ENCODE peak calls at places on chromosomes 12 and 14, in ten cellular contexts. One of them, this sample, is unnamed.
A peak's percentile ranks its signal among the peaks of the same experiment; 100 is the strongest.

GRCh38 chr12:82687020-82687951 is 580 bp downstream of the TMTC2 start:
- DNase-seq in transverse colon: peak; percentile 80
- DNase-seq in SK-N-SH: no peak
- DNase-seq in stomach: peak; percentile 83
- DNase-seq in HCT116: peak; percentile 35
- DNase-seq in upper lobe of left lung: peak; percentile 71
- DNase-seq in K562: peak; percentile 7
- DNase-seq in GM12878: no peak
- DNase-seq in Panc1: no peak
- DNase-seq in GM12891: peak; percentile 35
- DNase-seq in this sample: peak; percentile 39

GRCh38 chr12:1184402-1184801 is 193.4 kb downstream of the ERC1 start:
- DNase-seq in K562: no peak
- DNase-seq in stomach: no peak
- DNase-seq in upper lobe of left lung: no peak
- DNase-seq in Panc1: no peak
- DNase-seq in GM12878: no peak
- DNase-seq in HCT116: no peak
- DNase-seq in transverse colon: no peak
- DNase-seq in SK-N-SH: no peak
- DNase-seq in GM12891: no peak
- DNase-seq in this sample: no peak

GRCh38 chr14:24481622-24482324 is 26.3 kb downstream of the CMA1 start:
- DNase-seq in K562: peak; percentile 58
- DNase-seq in HCT116: peak; percentile 44
- DNase-seq in GM12891: peak; percentile 70
- DNase-seq in SK-N-SH: peak; percentile 77
- DNase-seq in Panc1: peak; percentile 8
- DNase-seq in GM12878: peak; percentile 17
- DNase-seq in stomach: peak; percentile 27
- DNase-seq in upper lobe of left lung: peak; percentile 27
- DNase-seq in transverse colon: peak; percentile 56
- DNase-seq in this sample: peak; percentile 45

GRCh38 chr14:36580856-36581831 is 1.3 kb downstream of the NKX2-8 start:
- DNase-seq in GM12891: no peak
- DNase-seq in stomach: no peak
- DNase-seq in SK-N-SH: peak; percentile 43
- DNase-seq in transverse colon: no peak
- DNase-seq in Panc1: no peak
- DNase-seq in HCT116: no peak
- DNase-seq in upper lobe of left lung: peak; percentile 29
- DNase-seq in GM12878: no peak
- DNase-seq in K562: no peak
- DNase-seq in this sample: no peak

GRCh38 chr14:93012516-93013367 is 89.8 kb downstream of the CHGA start:
- DNase-seq in GM12891: no peak
- DNase-seq in SK-N-SH: no peak
- DNase-seq in HCT116: no peak
- DNase-seq in K562: no peak
- DNase-seq in upper lobe of left lung: no peak
- DNase-seq in Panc1: no peak
- DNase-seq in GM12878: no peak
- DNase-seq in stomach: no peak
- DNase-seq in transverse colon: no peak
- DNase-seq in this sample: no peak

GRCh38 chr12:115457798-115458197 is 773.8 kb upstream of the TBX3 start:
- DNase-seq in transverse colon: no peak
- DNase-seq in Panc1: no peak
- DNase-seq in stomach: no peak
- DNase-seq in GM12891: no peak
- DNase-seq in SK-N-SH: no peak
- DNase-seq in GM12878: no peak
- DNase-seq in upper lobe of left lung: no peak
- DNase-seq in HCT116: no peak
- DNase-seq in K562: no peak
- DNase-seq in this sample: no peak

GRCh38 chr12:5599378-5599777 is 167.5 kb downstream of the NTF3 start:
- DNase-seq in K562: no peak
- DNase-seq in transverse colon: no peak
- DNase-seq in GM12891: no peak
- DNase-seq in Panc1: no peak
- DNase-seq in SK-N-SH: no peak
- DNase-seq in HCT116: no peak
- DNase-seq in stomach: no peak
- DNase-seq in upper lobe of left lung: no peak
- DNase-seq in GM12878: no peak
- DNase-seq in this sample: no peak

GRCh38 chr12:65827827-65828231 is 3.5 kb downstream of the HMGA2 start:
- DNase-seq in GM12891: no peak
- DNase-seq in transverse colon: no peak
- DNase-seq in Panc1: no peak
- DNase-seq in SK-N-SH: no peak
- DNase-seq in GM12878: no peak
- DNase-seq in K562: no peak
- DNase-seq in HCT116: no peak
- DNase-seq in upper lobe of left lung: no peak
- DNase-seq in stomach: no peak
- DNase-seq in this sample: no peak

GRCh38 chr12:125376422-125376821 is 311.2 kb downstream of the AACS start:
- DNase-seq in upper lobe of left lung: no peak
- DNase-seq in transverse colon: no peak
- DNase-seq in K562: no peak
- DNase-seq in stomach: no peak
- DNase-seq in GM12891: no peak
- DNase-seq in Panc1: no peak
- DNase-seq in HCT116: no peak
- DNase-seq in SK-N-SH: no peak
- DNase-seq in GM12878: no peak
- DNase-seq in this sample: no peak

GRCh38 chr12:130835011-130835410 is 4.0 kb downstream of the STX2 start:
- DNase-seq in upper lobe of left lung: peak; percentile 35
- DNase-seq in GM12891: no peak
- DNase-seq in SK-N-SH: no peak
- DNase-seq in transverse colon: no peak
- DNase-seq in Panc1: no peak
- DNase-seq in stomach: no peak
- DNase-seq in K562: peak; percentile 75
- DNase-seq in HCT116: no peak
- DNase-seq in GM12878: no peak
- DNase-seq in this sample: peak; percentile 56

GRCh38 chr14:77105554-77105953 is 7.5 kb downstream of the CIPC start:
- DNase-seq in GM12878: no peak
- DNase-seq in K562: no peak
- DNase-seq in transverse colon: no peak
- DNase-seq in upper lobe of left lung: no peak
- DNase-seq in HCT116: no peak
- DNase-seq in GM12891: no peak
- DNase-seq in Panc1: no peak
- DNase-seq in SK-N-SH: no peak
- DNase-seq in stomach: no peak
- DNase-seq in this sample: no peak

GRCh38 chr12:70828391-70828790 is 92.1 kb downstream of the PTPRR start:
- DNase-seq in Panc1: no peak
- DNase-seq in HCT116: no peak
- DNase-seq in GM12878: no peak
- DNase-seq in SK-N-SH: no peak
- DNase-seq in GM12891: no peak
- DNase-seq in transverse colon: no peak
- DNase-seq in stomach: no peak
- DNase-seq in upper lobe of left lung: no peak
- DNase-seq in K562: no peak
- DNase-seq in this sample: no peak

GRCh38 chr14:91135039-91135438 is 21.2 kb downstream of the DGLUCY start:
- DNase-seq in transverse colon: no peak
- DNase-seq in GM12878: no peak
- DNase-seq in GM12891: no peak
- DNase-seq in upper lobe of left lung: no peak
- DNase-seq in stomach: no peak
- DNase-seq in Panc1: no peak
- DNase-seq in K562: no peak
- DNase-seq in HCT116: no peak
- DNase-seq in SK-N-SH: no peak
- DNase-seq in this sample: no peak

GRCh38 chr12:89709994-89710872 is 1.6 kb upstream of the ATP2B1 start:
- DNase-seq in transverse colon: peak; percentile 67
- DNase-seq in SK-N-SH: no peak
- DNase-seq in GM12891: no peak
- DNase-seq in K562: no peak
- DNase-seq in stomach: peak; percentile 52
- DNase-seq in Panc1: no peak
- DNase-seq in HCT116: no peak
- DNase-seq in GM12878: no peak
- DNase-seq in upper lobe of left lung: peak; percentile 52
- DNase-seq in this sample: no peak

DNA sequence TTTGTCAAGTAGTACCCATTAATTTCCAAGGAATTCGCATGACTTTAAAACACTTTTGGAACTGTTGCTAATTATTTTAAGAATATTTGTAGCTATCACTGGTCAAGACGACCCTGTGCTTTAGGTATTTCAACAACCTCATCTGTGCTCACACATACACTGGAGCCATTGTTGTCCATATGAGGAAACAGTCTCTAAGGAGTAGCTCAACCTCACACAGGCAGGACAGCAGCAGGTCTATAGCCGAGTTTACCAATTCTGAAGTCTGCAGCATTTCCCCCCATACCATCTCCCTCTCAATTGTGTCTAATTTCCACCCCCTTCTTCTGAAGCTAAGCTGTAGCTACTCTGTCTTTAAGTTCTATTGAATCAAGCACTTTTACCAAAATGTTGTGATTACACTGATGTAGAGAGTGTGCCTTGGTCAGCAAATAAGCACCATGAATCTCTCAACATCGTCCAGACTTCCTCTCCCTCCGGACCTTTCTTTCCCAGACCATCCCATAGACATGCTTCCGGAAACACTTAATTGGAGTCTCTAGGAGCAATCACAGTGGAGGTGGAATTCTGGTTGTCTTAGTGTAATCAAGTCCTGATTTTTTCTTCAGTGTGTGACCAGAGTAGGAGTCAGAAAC is 48.5 kb upstream of the NUAK1 start:
- DNase-seq in transverse colon: no peak
- DNase-seq in HCT116: no peak
- DNase-seq in SK-N-SH: no peak
- DNase-seq in upper lobe of left lung: no peak
- DNase-seq in GM12891: no peak
- DNase-seq in GM12878: no peak
- DNase-seq in stomach: no peak
- DNase-seq in K562: no peak
- DNase-seq in Panc1: no peak
- DNase-seq in this sample: no peak
- TF ChIP-seq POLR2AphosphoS5 in transverse colon: no peak
- TF ChIP-seq POLR2AphosphoS5 in HCT116: no peak
- TF ChIP-seq POLR2AphosphoS5 in SK-N-SH: no peak
- TF ChIP-seq POLR2AphosphoS5 in upper lobe of left lung: no peak
- TF ChIP-seq POLR2AphosphoS5 in GM12891: no peak
- TF ChIP-seq POLR2AphosphoS5 in GM12878: no peak
- TF ChIP-seq POLR2AphosphoS5 in stomach: no peak
- TF ChIP-seq POLR2AphosphoS5 in K562: no peak
- TF ChIP-seq POLR2AphosphoS5 in Panc1: no peak
- TF ChIP-seq POLR2AphosphoS5 in this sample: no peak

GRCh38 chr12:14256555-14257169 is 108.8 kb upstream of the ATF7IP start:
- DNase-seq in GM12878: no peak
- DNase-seq in SK-N-SH: peak; percentile 42
- DNase-seq in transverse colon: peak; percentile 77
- DNase-seq in HCT116: peak; percentile 80
- DNase-seq in Panc1: no peak
- DNase-seq in GM12891: no peak
- DNase-seq in upper lobe of left lung: peak; percentile 84
- DNase-seq in K562: peak; percentile 85
- DNase-seq in stomach: peak; percentile 78
- DNase-seq in this sample: peak; percentile 75
- TF ChIP-seq POLR2AphosphoS5 in GM12878: no peak
- TF ChIP-seq POLR2AphosphoS5 in SK-N-SH: no peak
- TF ChIP-seq POLR2AphosphoS5 in transverse colon: no peak
- TF ChIP-seq POLR2AphosphoS5 in HCT116: no peak
- TF ChIP-seq POLR2AphosphoS5 in Panc1: no peak
- TF ChIP-seq POLR2AphosphoS5 in GM12891: no peak
- TF ChIP-seq POLR2AphosphoS5 in upper lobe of left lung: no peak
- TF ChIP-seq POLR2AphosphoS5 in K562: no peak
- TF ChIP-seq POLR2AphosphoS5 in stomach: peak; percentile 40
- TF ChIP-seq POLR2AphosphoS5 in this sample: no peak

DNA sequence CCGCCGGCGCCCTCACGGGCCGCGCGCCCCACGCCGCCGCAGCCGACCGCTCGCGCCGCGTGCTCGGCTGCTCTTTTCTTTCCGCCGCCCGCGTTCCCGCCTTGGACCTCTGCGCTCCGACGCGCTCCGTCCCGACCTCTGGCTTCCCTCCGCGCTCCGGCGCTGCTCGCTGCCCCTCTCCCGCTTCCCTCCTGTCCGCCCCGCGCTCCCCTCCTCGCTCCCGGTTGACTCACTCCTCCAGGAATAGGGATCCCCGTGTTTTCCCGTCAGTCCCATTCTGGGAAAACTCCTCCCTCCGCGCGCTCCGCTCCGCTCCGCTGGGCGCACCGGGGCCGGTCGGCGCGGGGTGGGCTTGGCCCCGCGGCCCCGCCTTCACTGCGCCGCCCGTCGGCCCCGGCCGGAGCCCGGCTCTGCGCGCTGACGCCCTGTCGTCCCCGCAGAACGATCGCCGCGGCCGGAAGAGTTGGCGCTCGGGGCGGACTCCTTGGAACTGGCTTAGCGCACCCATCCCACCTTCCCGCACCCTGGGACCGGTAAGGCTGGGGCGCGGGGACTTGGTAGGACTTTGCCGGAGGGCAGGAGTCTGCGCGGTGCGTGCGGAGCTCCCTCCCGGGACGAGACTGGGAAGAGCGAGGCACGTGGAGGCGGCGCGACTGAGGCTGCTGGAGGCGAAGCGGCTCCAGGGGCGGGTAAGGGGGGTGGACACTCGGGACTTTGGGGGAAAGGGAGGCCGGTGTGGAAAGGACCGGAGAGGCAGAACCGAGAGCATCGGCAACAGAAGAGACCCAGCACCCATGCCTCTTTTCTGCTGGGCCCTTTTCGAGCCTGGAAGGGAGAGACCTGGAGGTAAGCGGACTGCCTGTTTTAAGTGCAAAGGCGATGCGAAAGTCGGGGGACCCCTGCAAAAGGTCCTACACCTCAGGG is 573 bp downstream of the TEAD4 start:
- DNase-seq in HCT116: no peak
- DNase-seq in K562: peak; percentile 54
- DNase-seq in GM12878: no peak
- DNase-seq in GM12891: peak; percentile 62
- DNase-seq in stomach: peak; percentile 30
- DNase-seq in transverse colon: peak; percentile 43
- DNase-seq in upper lobe of left lung: peak; percentile 35
- DNase-seq in Panc1: no peak
- DNase-seq in SK-N-SH: peak; percentile 88
- DNase-seq in this sample: no peak
- TF ChIP-seq POLR2AphosphoS5 in HCT116: no peak
- TF ChIP-seq POLR2AphosphoS5 in K562: no peak
- TF ChIP-seq POLR2AphosphoS5 in GM12878: no peak
- TF ChIP-seq POLR2AphosphoS5 in GM12891: no peak
- TF ChIP-seq POLR2AphosphoS5 in stomach: peak; percentile 44
- TF ChIP-seq POLR2AphosphoS5 in transverse colon: peak; percentile 20
- TF ChIP-seq POLR2AphosphoS5 in upper lobe of left lung: peak; percentile 70
- TF ChIP-seq POLR2AphosphoS5 in Panc1: no peak
- TF ChIP-seq POLR2AphosphoS5 in SK-N-SH: no peak
- TF ChIP-seq POLR2AphosphoS5 in this sample: no peak

DNA sequence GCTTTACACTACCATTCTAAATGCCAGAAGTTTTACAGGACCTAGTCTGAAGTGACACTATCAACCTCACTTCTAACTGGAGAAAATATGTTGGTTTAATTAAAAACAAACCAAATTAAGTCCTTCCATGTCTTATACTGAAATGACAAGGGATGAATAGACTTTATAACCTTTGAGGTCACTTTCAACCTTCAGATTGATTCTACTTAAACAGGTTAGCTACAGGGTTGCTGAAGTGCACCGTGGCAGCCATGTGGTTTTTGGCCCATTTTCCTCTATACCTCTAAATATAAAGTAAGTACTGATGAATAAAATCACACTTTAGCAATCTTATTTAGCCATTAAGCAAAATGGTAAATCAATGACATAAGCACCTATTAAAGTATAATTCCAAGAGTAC is 3.9 kb downstream of the SLC38A2 start:
- DNase-seq in Panc1: no peak
- DNase-seq in stomach: no peak
- DNase-seq in K562: no peak
- DNase-seq in SK-N-SH: no peak
- DNase-seq in transverse colon: no peak
- DNase-seq in HCT116: no peak
- DNase-seq in GM12891: no peak
- DNase-seq in GM12878: no peak
- DNase-seq in upper lobe of left lung: no peak
- DNase-seq in this sample: no peak
- TF ChIP-seq POLR2AphosphoS5 in Panc1: peak; percentile 29
- TF ChIP-seq POLR2AphosphoS5 in stomach: no peak
- TF ChIP-seq POLR2AphosphoS5 in K562: peak; percentile 8
- TF ChIP-seq POLR2AphosphoS5 in SK-N-SH: no peak
- TF ChIP-seq POLR2AphosphoS5 in transverse colon: no peak
- TF ChIP-seq POLR2AphosphoS5 in HCT116: no peak
- TF ChIP-seq POLR2AphosphoS5 in GM12891: no peak
- TF ChIP-seq POLR2AphosphoS5 in GM12878: no peak
- TF ChIP-seq POLR2AphosphoS5 in upper lobe of left lung: no peak
- TF ChIP-seq POLR2AphosphoS5 in this sample: no peak

This sample was measured in HL-60.